ENCODE peak calls at places on chromosomes 13 and 19, in four cellular contexts. F is H9, Q is mesenchymal stem cell, P is neuronal stem cell. L is an unnamed sample.

GRCh38 chr13:24905242-24905641 is 141.3 kb downstream of the RNF17 start:
- DNase-seq in F (no peak), Q (no peak), P (no peak), L (no peak)

GRCh38 chr19:6238643-6239281 is 41.0 kb downstream of the MLLT1 start:
- DNase-seq in F (no peak), Q (no peak), P (no peak), L (no peak)

GRCh38 chr19:29687897-29688728 is 22.9 kb downstream of the PLEKHF1 start:
- DNase-seq in F (no peak), Q (peak), P (no peak), L (peak)

GRCh38 chr13:30755678-30756077 is 20.3 kb downstream of the ALOX5AP start:
- DNase-seq in F (no peak), Q (no peak), P (no peak), L (peak)

GRCh38 chr19:6017576-6017975 is 39.6 kb upstream of the RANBP3 start:
- DNase-seq in F (no peak), Q (no peak), P (no peak), L (no peak)

GRCh38 chr19:10295847-10296591 is 6.3 kb downstream of the ICAM5 start:
- DNase-seq in F (peak), Q (no peak), P (no peak), L (no peak)

GRCh38 chr19:52296400-52296772 is 583 bp upstream of the ZNF480 start:
- DNase-seq in F (no peak), Q (no peak), P (no peak), L (no peak)

GRCh38 chr19:57813919-57814504 is 701 bp downstream of the ZNF552 start:
- DNase-seq in F (no peak), Q (peak), P (no peak), L (peak)

GRCh38 chr19:32998722-32999121 is 26.7 kb downstream of the FAAP24 start:
- DNase-seq in F (no peak), Q (no peak), P (no peak), L (no peak)

GRCh38 chr13:32278456-32278855 is 36.7 kb downstream of the ZAR1L start:
- DNase-seq in F (no peak), Q (peak), P (no peak), L (no peak)

GRCh38 chr13:27171244-27171829 is at the start of gene USP12:
- DNase-seq in F (peak), Q (peak), P (no peak), L (no peak)

GRCh38 chr19:41089955-41090354 is 1.7 kb downstream of the CYP2A13 start:
- DNase-seq in F (no peak), Q (no peak), P (no peak), L (no peak)

GRCh38 chr13:98254541-98254940 is 77.5 kb upstream of the RNF113B start:
- DNase-seq in F (no peak), Q (peak), P (no peak), L (no peak)

GRCh38 chr19:35745328-35746086 is at the start of the genes PSENEN and U2AF1L4:
- DNase-seq in F (peak), Q (peak), P (peak), L (peak)

GRCh38 chr13:78603240-78603947 is at the start of gene POU4F1:
- DNase-seq in F (peak), Q (no peak), P (peak), L (peak)
- H3K9ac ChIP-seq in F (no peak), Q (no peak), P (peak), L (no peak)

GRCh38 chr13:74145249-74145970 is 11.2 kb upstream of the KLF12 start:
- DNase-seq in F (no peak), Q (peak), P (no peak), L (no peak)
- H2BK120ac ChIP-seq in F (no peak), Q (no peak), P (no peak), L (no peak)

DNA sequence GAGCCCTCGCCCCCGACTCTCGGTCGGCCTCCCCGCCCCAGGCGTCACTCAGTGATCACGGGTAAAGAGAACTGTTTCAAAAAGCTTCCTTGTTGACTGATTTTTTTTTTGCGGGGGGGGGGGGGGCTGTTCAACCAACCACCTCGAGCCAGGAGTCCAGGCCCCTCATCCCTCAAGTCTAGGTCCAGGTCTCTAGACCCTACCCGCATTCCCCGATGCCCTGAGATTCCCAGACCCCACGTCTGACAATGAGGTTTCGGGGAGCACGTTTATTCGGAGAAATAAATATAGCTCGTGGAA is 4.3 kb downstream of the HRC start:
- DNase-seq in F (no peak), Q (no peak), P (no peak), L (no peak)
- H3K9ac ChIP-seq in F (no peak), Q (peak), P (peak), L (no peak)

GRCh38 chr13:40129467-40129866 is 474.0 kb downstream of the COG6 start:
- DNase-seq in F (no peak), Q (no peak), P (no peak), L (no peak)

GRCh38 chr13:40132249-40132648 is 476.8 kb downstream of the COG6 start:
- DNase-seq in F (no peak), Q (no peak), P (no peak), L (no peak)

GRCh38 chr13:40127476-40127875 is 472.0 kb downstream of the COG6 start:
- DNase-seq in F (no peak), Q (no peak), P (no peak), L (no peak)

GRCh38 chr13:40127925-40128324 is 472.5 kb downstream of the COG6 start:
- DNase-seq in F (no peak), Q (no peak), P (no peak), L (no peak)

DNA sequence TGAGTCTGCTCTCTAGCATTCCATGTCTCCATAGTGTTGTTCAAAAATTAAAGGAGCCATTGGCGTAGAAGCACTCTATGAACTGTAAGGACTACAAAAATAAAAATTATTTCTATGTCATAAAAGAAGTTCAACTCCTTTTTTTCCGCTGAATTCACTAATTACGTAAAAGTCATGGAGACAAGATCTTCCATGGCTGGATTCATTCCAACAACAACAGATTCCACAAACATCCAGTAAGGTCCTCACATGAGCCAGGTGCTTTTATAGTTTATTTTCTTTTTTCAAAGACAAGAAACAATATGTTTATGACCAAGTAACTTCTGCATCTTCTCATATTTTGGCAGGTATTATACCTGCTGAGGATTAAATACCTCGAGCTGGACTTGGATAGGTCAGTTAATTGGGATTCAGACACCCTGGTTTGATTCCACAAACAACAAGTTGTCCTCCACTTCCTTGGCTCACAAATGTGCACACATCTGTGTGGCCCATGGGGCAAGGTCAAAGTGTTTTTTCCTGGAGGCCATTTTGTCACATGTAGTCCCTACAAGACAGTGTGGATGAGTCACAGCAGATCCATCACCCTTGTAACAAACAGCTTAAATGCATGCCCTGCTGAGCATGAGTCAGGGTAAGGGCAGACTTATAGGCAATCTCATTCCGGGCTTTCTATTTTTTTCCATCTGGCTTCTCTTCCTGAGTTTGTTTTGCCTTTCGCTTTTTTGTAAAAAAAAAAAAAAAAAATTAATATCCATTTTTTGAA is 475.6 kb downstream of the COG6 start:
- DNase-seq in F (no peak), Q (peak), P (no peak), L (peak)
- H2BK120ac ChIP-seq in F (no peak), Q (no peak), P (no peak), L (no peak)

GRCh38 chr13:106696140-106696539 is 128.2 kb upstream of the ARGLU1 start:
- DNase-seq in F (no peak), Q (no peak), P (no peak), L (no peak)

GRCh38 chr13:106696719-106697118 is 128.8 kb upstream of the ARGLU1 start:
- DNase-seq in F (no peak), Q (no peak), P (no peak), L (no peak)

GRCh38 chr13:106691251-106691650 is 123.3 kb upstream of the ARGLU1 start:
- DNase-seq in F (no peak), Q (no peak), P (peak), L (no peak)

GRCh38 chr13:106691861-106692260 is 123.9 kb upstream of the ARGLU1 start:
- DNase-seq in F (no peak), Q (no peak), P (no peak), L (peak)

GRCh38 chr13:106695139-106695538 is 127.2 kb upstream of the ARGLU1 start:
- DNase-seq in F (no peak), Q (no peak), P (no peak), L (no peak)
- H3K9ac ChIP-seq in F (no peak), Q (no peak), P (no peak), L (no peak)

GRCh38 chr19:18368504-18369222 is 17.3 kb upstream of the GDF15 start:
- DNase-seq in F (no peak), Q (no peak), P (no peak), L (peak)
- H2BK120ac ChIP-seq in F (no peak), Q (peak), P (no peak), L (peak)